ENCODE peak calls at places on chromosomes 4 and X, in eight cellular contexts. I is HCT116, C is H9, A is K562, Q is GM23248, E is hepatocyte, P is H1, U is SK-N-SH. N is an unnamed sample. For H4K20me1, the result is how much of the 10 kb centered on the place peaks cover.

GRCh38 chr4:15778742-15779231 is 659 bp downstream of the CD38 start:
- DNase-seq in I (no peak), C (peak), A (no peak), Q (peak), E (peak), P (peak), U (no peak), N (no peak)

GRCh38 chr4:10077492-10078335 is 38.9 kb downstream of the WDR1 start:
- DNase-seq in I (no peak), C (no peak), A (no peak), Q (peak), E (no peak), P (no peak), U (no peak), N (no peak)

GRCh38 chr4:168586926-168587325 is 90.1 kb downstream of the PALLD start:
- DNase-seq in I (no peak), C (no peak), A (no peak), Q (no peak), E (no peak), P (no peak), U (no peak), N (no peak)

GRCh38 chrX:17547658-17548057 is 172.7 kb downstream of the NHS start:
- DNase-seq in I (peak), C (no peak), A (peak), Q (peak), E (peak), P (no peak), U (no peak), N (peak)

GRCh38 chrX:100615015-100615414 is 21.6 kb downstream of the TSPAN6 start:
- DNase-seq in I (peak), C (peak), A (peak), Q (peak), E (peak), P (no peak), U (peak), N (no peak)

GRCh38 chr4:83221897-83222441 is 62.6 kb downstream of the COQ2 start:
- DNase-seq in I (no peak), C (no peak), A (no peak), Q (no peak), E (no peak), P (no peak), U (no peak), N (no peak)

GRCh38 chr4:124931050-124931449 is 218.5 kb upstream of the ANKRD50 start:
- DNase-seq in I (no peak), C (no peak), A (no peak), Q (no peak), E (no peak), P (no peak), U (no peak), N (no peak)

GRCh38 chr4:153409412-153409811 is 56.7 kb upstream of the TMEM131L start:
- DNase-seq in I (no peak), C (no peak), A (peak), Q (peak), E (no peak), P (no peak), U (no peak), N (no peak)

GRCh38 chrX:147920161-147920666 is 8.5 kb downstream of the FMR1 start:
- DNase-seq in I (no peak), C (no peak), A (no peak), Q (no peak), E (no peak), P (no peak), U (no peak), N (no peak)

GRCh38 chrX:39065051-39065871 is 264.0 kb downstream of the MID1IP1 start:
- DNase-seq in I (no peak), C (peak), A (no peak), Q (no peak), E (no peak), P (peak), U (no peak), N (no peak)

GRCh38 chr4:62522273-62522672 is 1322.1 kb downstream of the ADGRL3 start:
- DNase-seq in I (no peak), C (no peak), A (no peak), Q (no peak), E (no peak), P (no peak), U (no peak), N (no peak)

GRCh38 chr4:163048447-163048846 is 118.2 kb downstream of the NAF1 start:
- DNase-seq in I (peak), C (peak), A (peak), Q (peak), E (peak), P (no peak), U (peak), N (no peak)

GRCh38 chr4:153428816-153429592 is 37.2 kb upstream of the TMEM131L start:
- DNase-seq in I (no peak), C (no peak), A (no peak), Q (no peak), E (no peak), P (no peak), U (no peak), N (no peak)

GRCh38 chr4:7536876-7537275 is 102.1 kb upstream of the PSAPL1 start:
- DNase-seq in I (no peak), C (no peak), A (no peak), Q (no peak), E (no peak), P (no peak), U (no peak), N (no peak)

GRCh38 chrX:150160656-150161055 is 202.5 kb upstream of the MAMLD1 start:
- DNase-seq in I (no peak), C (no peak), A (no peak), Q (no peak), E (no peak), P (no peak), U (no peak), N (no peak)

DNA sequence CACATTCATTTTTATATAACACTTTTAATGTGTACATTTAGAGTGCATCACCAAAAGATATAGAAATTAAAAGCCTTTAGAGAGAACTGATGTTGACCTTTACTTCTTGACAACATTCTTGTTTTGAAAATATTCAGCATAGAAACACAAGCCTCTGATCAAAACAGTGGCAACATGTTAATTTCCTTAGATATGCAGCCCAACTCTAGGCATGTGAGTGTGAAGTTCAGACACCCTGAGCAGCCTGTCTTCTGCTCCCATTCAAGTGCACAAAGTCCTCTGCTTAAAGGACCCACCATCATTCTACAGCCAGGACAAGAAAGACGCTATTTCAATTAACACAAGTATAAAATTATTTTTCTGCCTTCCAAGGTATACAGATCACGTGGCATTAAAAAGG is 60.0 kb downstream of the PPP3CA start:
- DNase-seq in I (no peak), C (no peak), A (no peak), Q (no peak), E (no peak), P (no peak), U (no peak), N (no peak)
- H4K20me1 ChIP-seq in I (under half), C (under half), A (under half), Q (under half), E (under half), P (under half), U (under half), N (under half)

DNA sequence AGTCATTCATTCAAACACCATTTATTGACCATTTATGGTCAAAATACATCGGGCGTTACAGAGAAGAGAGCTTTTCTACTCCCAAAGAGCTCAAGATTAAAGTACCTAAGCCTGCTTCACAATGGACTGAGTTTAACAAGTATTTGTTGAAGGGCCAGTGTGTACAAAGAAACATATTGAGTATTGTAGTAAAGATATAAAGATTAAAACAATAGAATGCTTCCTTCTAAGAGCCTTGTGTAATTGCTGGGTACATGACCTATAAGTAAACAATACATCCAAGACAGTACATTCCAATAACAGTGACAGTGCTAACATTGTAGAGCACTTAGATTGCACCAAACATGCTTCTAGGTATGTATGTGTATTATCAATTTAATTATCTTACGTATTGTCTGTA is 695.5 kb downstream of the PCDH7 start:
- DNase-seq in I (no peak), C (no peak), A (no peak), Q (no peak), E (no peak), P (no peak), U (no peak), N (no peak)
- H4K20me1 ChIP-seq in I (under half), C (under half), A (under half), Q (under half), E (under half), P (under half), U (under half), N (under half)

DNA sequence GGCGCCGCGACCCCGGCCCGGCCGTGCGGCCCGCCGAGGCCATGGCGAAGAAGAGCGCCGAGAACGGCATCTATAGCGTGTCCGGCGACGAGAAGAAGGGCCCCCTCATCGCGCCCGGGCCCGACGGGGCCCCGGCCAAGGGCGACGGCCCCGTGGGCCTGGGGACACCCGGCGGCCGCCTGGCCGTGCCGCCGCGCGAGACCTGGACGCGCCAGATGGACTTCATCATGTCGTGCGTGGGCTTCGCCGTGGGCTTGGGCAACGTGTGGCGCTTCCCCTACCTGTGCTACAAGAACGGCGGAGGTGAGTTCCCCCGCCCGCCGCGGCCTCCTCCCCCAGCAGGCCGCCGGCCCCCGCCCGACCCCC is 791 bp downstream of the SLC6A8 start:
- DNase-seq in I (no peak), C (no peak), A (no peak), Q (peak), E (no peak), P (no peak), U (no peak), N (no peak)
- H4K20me1 ChIP-seq in I (under half), C (under half), A (under half), Q (under half), E (under half), P (under half), U (under half), N (under half)

GRCh38 chrX:123990169-123990568 is 28.7 kb downstream of the STAG2 start:
- DNase-seq in I (no peak), C (no peak), A (no peak), Q (no peak), E (no peak), P (no peak), U (no peak), N (no peak)

GRCh38 chrX:123993904-123994635 is 32.6 kb downstream of the STAG2 start:
- DNase-seq in I (no peak), C (no peak), A (no peak), Q (no peak), E (no peak), P (no peak), U (no peak), N (no peak)

GRCh38 chrX:123994730-123995129 is 33.2 kb downstream of the STAG2 start:
- DNase-seq in I (no peak), C (no peak), A (no peak), Q (no peak), E (no peak), P (no peak), U (no peak), N (no peak)

GRCh38 chrX:123990602-123991001 is 29.1 kb downstream of the STAG2 start:
- DNase-seq in I (no peak), C (no peak), A (no peak), Q (no peak), E (no peak), P (no peak), U (no peak), N (no peak)

GRCh38 chrX:123993326-123993725 is 31.8 kb downstream of the STAG2 start:
- DNase-seq in I (no peak), C (no peak), A (no peak), Q (peak), E (no peak), P (no peak), U (no peak), N (peak)
- H4K20me1 ChIP-seq in I (under half), C (under half), A (under half), Q (under half), E (half or more), P (under half), U (half or more), N (under half)

GRCh38 chrX:44927398-44927797 is 54.4 kb downstream of the KDM6A start:
- DNase-seq in I (no peak), C (no peak), A (no peak), Q (no peak), E (no peak), P (no peak), U (no peak), N (no peak)
- H4K20me1 ChIP-seq in I (under half), C (under half), A (under half), Q (under half), E (half or more), P (under half), U (half or more), N (under half)

GRCh38 chrX:57771689-57772088 is 91.6 kb upstream of the NLRP2B start:
- DNase-seq in I (no peak), C (no peak), A (no peak), Q (peak), E (no peak), P (no peak), U (no peak), N (no peak)

GRCh38 chrX:57772637-57773036 is 92.6 kb upstream of the NLRP2B start:
- DNase-seq in I (no peak), C (no peak), A (no peak), Q (peak), E (no peak), P (no peak), U (no peak), N (no peak)
- H4K20me1 ChIP-seq in I (under half), C (under half), A (under half), Q (under half), E (under half), P (under half), U (under half), N (under half)

DNA sequence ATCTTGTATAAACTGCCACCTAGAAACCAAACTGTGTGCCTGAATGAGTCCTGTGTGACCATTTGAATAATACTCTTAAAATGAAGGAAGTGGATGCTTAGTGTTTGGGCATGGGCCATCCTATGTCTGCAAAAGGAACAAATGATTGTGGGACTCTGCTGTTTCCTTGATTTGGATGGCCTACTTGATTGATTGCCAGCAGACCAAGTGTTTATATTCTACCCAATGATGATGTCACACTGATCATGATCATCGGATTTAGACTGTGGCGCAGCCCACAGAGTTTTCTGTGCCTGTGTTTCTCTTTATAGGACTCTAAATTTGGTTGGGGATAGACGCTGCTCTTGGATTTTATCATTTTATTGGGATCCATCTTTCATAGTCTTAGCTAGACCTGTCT is 4.4 kb downstream of the SEPTIN11 start:
- DNase-seq in I (no peak), C (no peak), A (no peak), Q (peak), E (no peak), P (no peak), U (no peak), N (no peak)
- H4K20me1 ChIP-seq in I (under half), C (under half), A (under half), Q (under half), E (under half), P (under half), U (half or more), N (under half)

GRCh38 chrX:47180346-47180745 is 13.3 kb upstream of the UBA1 start:
- DNase-seq in I (no peak), C (no peak), A (no peak), Q (no peak), E (no peak), P (no peak), U (no peak), N (no peak)

GRCh38 chrX:47179928-47180255 is 13.7 kb upstream of the UBA1 start:
- DNase-seq in I (no peak), C (no peak), A (no peak), Q (no peak), E (no peak), P (no peak), U (no peak), N (no peak)

GRCh38 chrX:47184486-47184885 is 9.1 kb upstream of the UBA1 start:
- DNase-seq in I (no peak), C (no peak), A (no peak), Q (no peak), E (no peak), P (no peak), U (no peak), N (no peak)

GRCh38 chrX:47181301-47181700 is 12.3 kb upstream of the UBA1 start:
- DNase-seq in I (no peak), C (no peak), A (no peak), Q (no peak), E (no peak), P (no peak), U (no peak), N (no peak)

GRCh38 chrX:47182106-47182700 is 11.4 kb upstream of the UBA1 start:
- DNase-seq in I (no peak), C (no peak), A (no peak), Q (no peak), E (no peak), P (no peak), U (no peak), N (no peak)
- H4K20me1 ChIP-seq in I (under half), C (under half), A (under half), Q (under half), E (under half), P (under half), U (under half), N (under half)

DNA sequence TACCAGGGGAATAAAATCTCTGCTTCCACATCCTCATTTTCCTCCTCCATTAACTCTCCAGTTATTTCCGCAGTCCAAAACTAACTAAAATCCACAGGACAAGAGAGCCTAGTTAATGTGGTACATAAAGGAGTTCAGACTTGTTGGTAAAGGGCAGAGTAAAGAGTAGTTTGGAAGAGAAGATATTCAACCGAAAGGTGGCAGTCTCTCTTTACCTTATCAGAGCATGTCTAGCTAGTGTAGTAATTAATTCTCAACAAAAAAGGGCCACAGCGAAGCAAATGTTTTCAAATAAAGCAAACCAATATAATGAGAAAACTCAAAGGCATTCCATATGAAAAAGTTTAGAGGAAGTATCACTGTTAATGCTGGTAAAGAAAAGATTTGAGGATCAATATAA is 286.5 kb downstream of the GLUD2 start:
- DNase-seq in I (no peak), C (no peak), A (no peak), Q (no peak), E (peak), P (no peak), U (no peak), N (no peak)
- H4K20me1 ChIP-seq in I (under half), C (under half), A (under half), Q (under half), E (under half), P (under half), U (under half), N (under half)

DNA sequence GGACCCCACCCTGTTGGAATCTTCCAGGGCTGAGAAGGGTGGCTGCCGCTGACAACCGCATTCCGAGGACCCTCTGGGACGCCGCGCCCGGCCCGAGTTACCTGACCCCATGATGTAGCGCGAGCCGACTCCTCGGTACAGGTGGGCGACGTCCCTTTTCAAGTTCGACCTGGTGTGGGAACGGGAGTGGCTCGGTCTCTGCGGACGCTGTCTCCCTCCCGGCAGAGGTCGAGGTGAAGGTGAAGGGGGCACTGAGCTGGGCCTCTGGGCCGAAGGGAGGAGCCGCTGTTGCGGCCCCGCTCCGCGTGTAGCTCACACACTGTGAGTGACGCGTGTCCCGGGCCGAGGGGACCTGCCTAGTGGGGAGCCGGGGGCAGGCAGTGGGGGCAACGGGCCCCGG is 4.5 kb downstream of the GTPBP6 start:
- DNase-seq in I (no peak), C (no peak), A (no peak), Q (no peak), E (no peak), P (no peak), U (no peak), N (no peak)
- H4K20me1 ChIP-seq in I (under half), C (under half), A (under half), Q (under half), E (under half), P (under half), U (under half), N (under half)

N was measured in keratinocyte.